ENCODE peak calls at places on chromosomes 7 and 10, in ten cellular contexts. One of them, this sample, is unnamed.

GRCh38 chr7:341841-342638 is 52.1 kb downstream of the FOXL3 start:
- DNase-seq in endodermal cell: no peak
- DNase-seq in GM10248: no peak
- DNase-seq in EL: no peak
- DNase-seq in IMR-90: no peak
- DNase-seq in left kidney: no peak
- DNase-seq in T-helper 2 cell: no peak
- DNase-seq in Peyer's patch: peak; percentile 79
- DNase-seq in anterior cingulate cortex: peak; percentile 77
- DNase-seq in left ventricle myocardium inferior: peak; percentile 54
- DNase-seq in this sample: peak; percentile 86

GRCh38 chr10:114261116-114261515 is 22.1 kb downstream of the VWA2 start:
- DNase-seq in IMR-90: peak; percentile 54
- DNase-seq in anterior cingulate cortex: no peak
- DNase-seq in GM10248: no peak
- DNase-seq in left ventricle myocardium inferior: no peak
- DNase-seq in endodermal cell: no peak
- DNase-seq in left kidney: no peak
- DNase-seq in Peyer's patch: no peak
- DNase-seq in T-helper 2 cell: no peak
- DNase-seq in EL: peak; percentile 82
- DNase-seq in this sample: no peak

GRCh38 chr7:90727412-90727811 is 131.3 kb downstream of the CDK14 start:
- DNase-seq in IMR-90: no peak
- DNase-seq in endodermal cell: no peak
- DNase-seq in EL: no peak
- DNase-seq in T-helper 2 cell: no peak
- DNase-seq in anterior cingulate cortex: no peak
- DNase-seq in left ventricle myocardium inferior: no peak
- DNase-seq in left kidney: no peak
- DNase-seq in Peyer's patch: no peak
- DNase-seq in GM10248: no peak
- DNase-seq in this sample: no peak

GRCh38 chr7:148697950-148698396 is 730 bp upstream of the CUL1 start:
- DNase-seq in left kidney: no peak
- DNase-seq in Peyer's patch: no peak
- DNase-seq in GM10248: no peak
- DNase-seq in EL: no peak
- DNase-seq in anterior cingulate cortex: no peak
- DNase-seq in T-helper 2 cell: no peak
- DNase-seq in IMR-90: peak; percentile 23
- DNase-seq in left ventricle myocardium inferior: no peak
- DNase-seq in endodermal cell: no peak
- DNase-seq in this sample: no peak

GRCh38 chr7:101120315-101120714 is 6.6 kb upstream of the SERPINE1 start:
- DNase-seq in GM10248: no peak
- DNase-seq in IMR-90: no peak
- DNase-seq in T-helper 2 cell: no peak
- DNase-seq in Peyer's patch: no peak
- DNase-seq in EL: peak; percentile 18
- DNase-seq in anterior cingulate cortex: no peak
- DNase-seq in left ventricle myocardium inferior: no peak
- DNase-seq in endodermal cell: no peak
- DNase-seq in left kidney: no peak
- DNase-seq in this sample: no peak

GRCh38 chr10:79313320-79313719 is 33.9 kb upstream of the PPIF start:
- DNase-seq in left ventricle myocardium inferior: no peak
- DNase-seq in Peyer's patch: no peak
- DNase-seq in endodermal cell: no peak
- DNase-seq in GM10248: no peak
- DNase-seq in T-helper 2 cell: no peak
- DNase-seq in left kidney: no peak
- DNase-seq in EL: no peak
- DNase-seq in IMR-90: no peak
- DNase-seq in anterior cingulate cortex: no peak
- DNase-seq in this sample: no peak

GRCh38 chr7:63071396-63071795 is 927.3 kb upstream of the ZNF722 start:
- DNase-seq in T-helper 2 cell: no peak
- DNase-seq in IMR-90: no peak
- DNase-seq in left kidney: no peak
- DNase-seq in EL: no peak
- DNase-seq in anterior cingulate cortex: no peak
- DNase-seq in endodermal cell: no peak
- DNase-seq in GM10248: peak; percentile 4
- DNase-seq in Peyer's patch: peak; percentile 10
- DNase-seq in left ventricle myocardium inferior: no peak
- DNase-seq in this sample: no peak

GRCh38 chr10:35569836-35570235 is 35.3 kb upstream of the GJD4 start:
- DNase-seq in anterior cingulate cortex: no peak
- DNase-seq in EL: no peak
- DNase-seq in GM10248: no peak
- DNase-seq in left kidney: no peak
- DNase-seq in left ventricle myocardium inferior: no peak
- DNase-seq in endodermal cell: no peak
- DNase-seq in T-helper 2 cell: no peak
- DNase-seq in Peyer's patch: no peak
- DNase-seq in IMR-90: no peak
- DNase-seq in this sample: no peak

GRCh38 chr7:82275342-82275741 is 168.2 kb downstream of the CACNA2D1 start:
- DNase-seq in Peyer's patch: no peak
- DNase-seq in left kidney: no peak
- DNase-seq in endodermal cell: no peak
- DNase-seq in GM10248: no peak
- DNase-seq in IMR-90: no peak
- DNase-seq in T-helper 2 cell: no peak
- DNase-seq in anterior cingulate cortex: no peak
- DNase-seq in EL: no peak
- DNase-seq in left ventricle myocardium inferior: no peak
- DNase-seq in this sample: no peak

GRCh38 chr7:36943591-36944430 is 219.5 kb upstream of the AOAH start:
- DNase-seq in left kidney: no peak
- DNase-seq in left ventricle myocardium inferior: no peak
- DNase-seq in EL: no peak
- DNase-seq in Peyer's patch: no peak
- DNase-seq in GM10248: no peak
- DNase-seq in IMR-90: no peak
- DNase-seq in T-helper 2 cell: no peak
- DNase-seq in endodermal cell: no peak
- DNase-seq in anterior cingulate cortex: no peak
- DNase-seq in this sample: no peak

GRCh38 chr7:38453187-38453586 is 178.0 kb downstream of the AMPH start:
- DNase-seq in T-helper 2 cell: no peak
- DNase-seq in GM10248: no peak
- DNase-seq in left ventricle myocardium inferior: no peak
- DNase-seq in endodermal cell: no peak
- DNase-seq in left kidney: peak; percentile 30
- DNase-seq in IMR-90: peak; percentile 1
- DNase-seq in Peyer's patch: no peak
- DNase-seq in EL: peak; percentile 6
- DNase-seq in anterior cingulate cortex: no peak
- DNase-seq in this sample: no peak

GRCh38 chr7:131934452-131934851 is 378.0 kb upstream of the PODXL start:
- DNase-seq in left ventricle myocardium inferior: no peak
- DNase-seq in T-helper 2 cell: no peak
- DNase-seq in left kidney: peak; percentile 56
- DNase-seq in Peyer's patch: no peak
- DNase-seq in anterior cingulate cortex: no peak
- DNase-seq in GM10248: no peak
- DNase-seq in IMR-90: no peak
- DNase-seq in endodermal cell: no peak
- DNase-seq in EL: no peak
- DNase-seq in this sample: no peak

GRCh38 chr7:132869166-132869861 is 212.6 kb downstream of the CHCHD3 start:
- DNase-seq in left ventricle myocardium inferior: no peak
- DNase-seq in endodermal cell: no peak
- DNase-seq in EL: peak; percentile 8
- DNase-seq in anterior cingulate cortex: no peak
- DNase-seq in Peyer's patch: no peak
- DNase-seq in T-helper 2 cell: no peak
- DNase-seq in GM10248: peak; percentile 16
- DNase-seq in left kidney: no peak
- DNase-seq in IMR-90: peak; percentile 6
- DNase-seq in this sample: no peak

GRCh38 chr10:70699659-70700174 is 27.4 kb downstream of the ADAMTS14 start:
- DNase-seq in endodermal cell: peak; percentile 75
- DNase-seq in left ventricle myocardium inferior: no peak
- DNase-seq in Peyer's patch: no peak
- DNase-seq in EL: peak; percentile 6
- DNase-seq in IMR-90: no peak
- DNase-seq in left kidney: peak; percentile 73
- DNase-seq in T-helper 2 cell: no peak
- DNase-seq in GM10248: no peak
- DNase-seq in anterior cingulate cortex: no peak
- DNase-seq in this sample: no peak

GRCh38 chr7:133293390-133294110 is 40.7 kb downstream of the EXOC4 start:
- DNase-seq in IMR-90: no peak
- DNase-seq in left ventricle myocardium inferior: no peak
- DNase-seq in EL: no peak
- DNase-seq in GM10248: no peak
- DNase-seq in anterior cingulate cortex: no peak
- DNase-seq in T-helper 2 cell: no peak
- DNase-seq in Peyer's patch: no peak
- DNase-seq in endodermal cell: no peak
- DNase-seq in left kidney: no peak
- DNase-seq in this sample: no peak